ENCODE peak calls at places on chromosomes 6 and 20, in five cellular contexts. C is neural crest cell; T is fibroblast of lung; B is activated naive CD4-positive, alpha-beta T cell; P is EH. Q is an unnamed sample.

GRCh38 chr6:24694198-24694597 is 24.8 kb downstream of the C6orf62 start:
- DNase-seq in B (no peak), T (no peak), P (no peak), C (no peak), Q (no peak)

GRCh38 chr20:31806564-31807355 is 12.4 kb upstream of the MYLK2 start:
- DNase-seq in T (peak), C (no peak), P (peak), B (no peak), Q (no peak)

GRCh38 chr6:38646166-38646565 is 6.4 kb upstream of the BTBD9 start:
- DNase-seq in T (no peak), P (peak), C (no peak), B (no peak), Q (no peak)

GRCh38 chr20:4443016-4443415 is 278.7 kb upstream of the PRND start:
- DNase-seq in B (no peak), C (no peak), P (no peak), T (no peak), Q (no peak)

GRCh38 chr6:16047435-16047834 is 81.5 kb upstream of the MYLIP start:
- DNase-seq in P (no peak), B (no peak), C (no peak), T (no peak), Q (no peak)

GRCh38 chr6:106799008-106799952 is 169.9 kb downstream of the QRSL1 start:
- DNase-seq in B (no peak), P (peak), T (peak), C (no peak), Q (no peak)

GRCh38 chr20:23606652-23607049 is 934 bp upstream of the CST9 start:
- DNase-seq in P (peak), T (peak), C (peak), B (peak), Q (peak)

GRCh38 chr6:73854998-73855718 is 159.2 kb downstream of the CD109 start:
- DNase-seq in C (peak), T (peak), P (peak), B (no peak), Q (peak)

GRCh38 chr20:34941224-34941623 is 14.4 kb downstream of the GSS start:
- DNase-seq in T (no peak), C (no peak), B (no peak), P (no peak), Q (no peak)

Q was measured in GM13976.